ENCODE peak calls at places on chromosomes 13 and 19, in five cellular contexts. One of them, this sample, is unnamed.

GRCh38 chr13:95276119-95276505 is 25.1 kb downstream of the ABCC4 start:
- DNase-seq in body of pancreas: no peak
- DNase-seq in left ventricle myocardium inferior: no peak
- DNase-seq in neural progenitor cell: no peak
- DNase-seq in mammary epithelial cell: no peak
- DNase-seq in this sample: no peak

GRCh38 chr19:5297272-5297669 is 43.3 kb downstream of the PTPRS start:
- DNase-seq in body of pancreas: no peak
- DNase-seq in left ventricle myocardium inferior: no peak
- DNase-seq in neural progenitor cell: no peak
- DNase-seq in mammary epithelial cell: no peak
- DNase-seq in this sample: no peak

GRCh38 chr13:113552786-113553540 is 31.6 kb upstream of the TFDP1 start:
- DNase-seq in body of pancreas: no peak
- DNase-seq in left ventricle myocardium inferior: no peak
- DNase-seq in neural progenitor cell: no peak
- DNase-seq in mammary epithelial cell: no peak
- DNase-seq in this sample: peak

GRCh38 chr13:110232756-110233155 is 74.2 kb downstream of the COL4A1 start:
- DNase-seq in body of pancreas: no peak
- DNase-seq in left ventricle myocardium inferior: no peak
- DNase-seq in neural progenitor cell: no peak
- DNase-seq in mammary epithelial cell: no peak
- DNase-seq in this sample: peak

GRCh38 chr13:75850915-75851314 is 214.8 kb downstream of the LMO7 start:
- DNase-seq in body of pancreas: no peak
- DNase-seq in left ventricle myocardium inferior: no peak
- DNase-seq in neural progenitor cell: no peak
- DNase-seq in mammary epithelial cell: no peak
- DNase-seq in this sample: no peak

GRCh38 chr13:43953370-43953769 is 73.7 kb downstream of the LACC1 start:
- DNase-seq in body of pancreas: no peak
- DNase-seq in left ventricle myocardium inferior: no peak
- DNase-seq in neural progenitor cell: no peak
- DNase-seq in mammary epithelial cell: peak
- DNase-seq in this sample: no peak

GRCh38 chr13:51644649-51645048 is 60.4 kb downstream of the WDFY2 start:
- DNase-seq in body of pancreas: peak
- DNase-seq in left ventricle myocardium inferior: no peak
- DNase-seq in neural progenitor cell: no peak
- DNase-seq in mammary epithelial cell: peak
- DNase-seq in this sample: no peak

GRCh38 chr19:10975374-10976036 is 14.7 kb downstream of the SMARCA4 start:
- DNase-seq in body of pancreas: peak
- DNase-seq in left ventricle myocardium inferior: peak
- DNase-seq in neural progenitor cell: no peak
- DNase-seq in mammary epithelial cell: no peak
- DNase-seq in this sample: no peak

GRCh38 chr13:101178394-101178793 is 237.9 kb downstream of the NALCN start:
- DNase-seq in body of pancreas: no peak
- DNase-seq in left ventricle myocardium inferior: no peak
- DNase-seq in neural progenitor cell: no peak
- DNase-seq in mammary epithelial cell: no peak
- DNase-seq in this sample: no peak

GRCh38 chr13:47017476-47017875 is 120.6 kb upstream of the HTR2A start:
- DNase-seq in body of pancreas: no peak
- DNase-seq in left ventricle myocardium inferior: no peak
- DNase-seq in neural progenitor cell: no peak
- DNase-seq in mammary epithelial cell: no peak
- DNase-seq in this sample: no peak

GRCh38 chr19:2207991-2208860 is 27.9 kb downstream of the PLEKHJ1 start:
- DNase-seq in body of pancreas: peak
- DNase-seq in left ventricle myocardium inferior: peak
- DNase-seq in neural progenitor cell: peak
- DNase-seq in mammary epithelial cell: no peak
- DNase-seq in this sample: peak

GRCh38 chr13:50539791-50540530 is 303.5 kb downstream of the DLEU7 start:
- DNase-seq in body of pancreas: no peak
- DNase-seq in left ventricle myocardium inferior: no peak
- DNase-seq in neural progenitor cell: no peak
- DNase-seq in mammary epithelial cell: no peak
- DNase-seq in this sample: no peak

GRCh38 chr13:29266743-29267142 is 328.7 kb downstream of the SLC7A1 start:
- DNase-seq in body of pancreas: no peak
- DNase-seq in left ventricle myocardium inferior: no peak
- DNase-seq in neural progenitor cell: no peak
- DNase-seq in mammary epithelial cell: no peak
- DNase-seq in this sample: no peak

GRCh38 chr19:6060600-6061391 is 49.5 kb downstream of the RFX2 start:
- DNase-seq in body of pancreas: no peak
- DNase-seq in left ventricle myocardium inferior: no peak
- DNase-seq in neural progenitor cell: peak
- DNase-seq in mammary epithelial cell: peak
- DNase-seq in this sample: peak

GRCh38 chr13:74641586-74641985 is 507.4 kb upstream of the KLF12 start:
- DNase-seq in body of pancreas: no peak
- DNase-seq in left ventricle myocardium inferior: no peak
- DNase-seq in neural progenitor cell: no peak
- DNase-seq in mammary epithelial cell: peak
- DNase-seq in this sample: no peak

GRCh38 chr19:3073931-3074595 is 11.8 kb upstream of the TLE5 start:
- DNase-seq in body of pancreas: no peak
- DNase-seq in left ventricle myocardium inferior: no peak
- DNase-seq in neural progenitor cell: no peak
- DNase-seq in mammary epithelial cell: no peak
- DNase-seq in this sample: peak

GRCh38 chr13:74136089-74136658 is 2.0 kb upstream of the KLF12 start:
- DNase-seq in body of pancreas: no peak
- DNase-seq in left ventricle myocardium inferior: peak
- DNase-seq in neural progenitor cell: no peak
- DNase-seq in mammary epithelial cell: peak
- DNase-seq in this sample: no peak

GRCh38 chr13:109790951-109791605 is 4.7 kb upstream of the IRS2 start:
- DNase-seq in body of pancreas: peak
- DNase-seq in left ventricle myocardium inferior: no peak
- DNase-seq in neural progenitor cell: peak
- DNase-seq in mammary epithelial cell: peak
- DNase-seq in this sample: peak

GRCh38 chr13:75264611-75265010 is 217.4 kb downstream of the TBC1D4 start:
- DNase-seq in body of pancreas: no peak
- DNase-seq in left ventricle myocardium inferior: no peak
- DNase-seq in neural progenitor cell: peak
- DNase-seq in mammary epithelial cell: no peak
- DNase-seq in this sample: no peak

GRCh38 chr19:46520616-46521015 is 24.9 kb upstream of the PNMA8B start:
- DNase-seq in body of pancreas: no peak
- DNase-seq in left ventricle myocardium inferior: no peak
- DNase-seq in neural progenitor cell: peak
- DNase-seq in mammary epithelial cell: no peak
- DNase-seq in this sample: no peak

GRCh38 chr13:61414686-61415664 is 674 bp downstream of the PCDH20 start:
- DNase-seq in body of pancreas: peak
- DNase-seq in left ventricle myocardium inferior: peak
- DNase-seq in neural progenitor cell: peak
- DNase-seq in mammary epithelial cell: peak
- DNase-seq in this sample: peak

GRCh38 chr19:1591421-1592022 is 1.1 kb downstream of the MBD3 start:
- DNase-seq in body of pancreas: peak
- DNase-seq in left ventricle myocardium inferior: no peak
- DNase-seq in neural progenitor cell: peak
- DNase-seq in mammary epithelial cell: no peak
- DNase-seq in this sample: no peak

GRCh38 chr19:35119091-35119490 is 3.5 kb downstream of the FXYD3 start:
- DNase-seq in body of pancreas: peak
- DNase-seq in left ventricle myocardium inferior: no peak
- DNase-seq in neural progenitor cell: no peak
- DNase-seq in mammary epithelial cell: no peak
- DNase-seq in this sample: no peak

GRCh38 chr13:87925006-87925405 is 253.8 kb downstream of the SLITRK5 start:
- DNase-seq in body of pancreas: no peak
- DNase-seq in left ventricle myocardium inferior: no peak
- DNase-seq in neural progenitor cell: no peak
- DNase-seq in mammary epithelial cell: no peak
- DNase-seq in this sample: no peak

GRCh38 chr13:80341771-80342271 is 895 bp upstream of the SPRY2 start:
- DNase-seq in body of pancreas: peak
- DNase-seq in left ventricle myocardium inferior: peak
- DNase-seq in neural progenitor cell: peak
- DNase-seq in mammary epithelial cell: no peak
- DNase-seq in this sample: peak

GRCh38 chr19:33110201-33110910 is 21.6 kb upstream of the WDR88 start:
- DNase-seq in body of pancreas: no peak
- DNase-seq in left ventricle myocardium inferior: no peak
- DNase-seq in neural progenitor cell: no peak
- DNase-seq in mammary epithelial cell: peak
- DNase-seq in this sample: no peak

GRCh38 chr13:68254151-68254550 is 1024.0 kb upstream of the PCDH9 start:
- DNase-seq in body of pancreas: no peak
- DNase-seq in left ventricle myocardium inferior: no peak
- DNase-seq in neural progenitor cell: no peak
- DNase-seq in mammary epithelial cell: no peak
- DNase-seq in this sample: no peak

GRCh38 chr13:74068471-74068870 is 65.7 kb downstream of the KLF12 start:
- DNase-seq in body of pancreas: no peak
- DNase-seq in left ventricle myocardium inferior: no peak
- DNase-seq in neural progenitor cell: no peak
- DNase-seq in mammary epithelial cell: no peak
- DNase-seq in this sample: no peak

GRCh38 chr13:39557285-39557955 is 45.6 kb downstream of the LHFPL6 start:
- DNase-seq in body of pancreas: no peak
- DNase-seq in left ventricle myocardium inferior: no peak
- DNase-seq in neural progenitor cell: no peak
- DNase-seq in mammary epithelial cell: no peak
- DNase-seq in this sample: no peak

GRCh38 chr13:77207943-77208342 is 119.0 kb downstream of the MYCBP2 start:
- DNase-seq in body of pancreas: no peak
- DNase-seq in left ventricle myocardium inferior: no peak
- DNase-seq in neural progenitor cell: no peak
- DNase-seq in mammary epithelial cell: peak
- DNase-seq in this sample: no peak

GRCh38 chr19:44637390-44637764 is 6.3 kb upstream of the PVR start:
- DNase-seq in body of pancreas: no peak
- DNase-seq in left ventricle myocardium inferior: no peak
- DNase-seq in neural progenitor cell: no peak
- DNase-seq in mammary epithelial cell: no peak
- DNase-seq in this sample: no peak

GRCh38 chr19:44634785-44635184 is 8.9 kb upstream of the PVR start:
- DNase-seq in body of pancreas: no peak
- DNase-seq in left ventricle myocardium inferior: no peak
- DNase-seq in neural progenitor cell: no peak
- DNase-seq in mammary epithelial cell: no peak
- DNase-seq in this sample: no peak

GRCh38 chr19:44640518-44640917 is 3.2 kb upstream of the PVR start:
- DNase-seq in body of pancreas: no peak
- DNase-seq in left ventricle myocardium inferior: no peak
- DNase-seq in neural progenitor cell: no peak
- DNase-seq in mammary epithelial cell: peak
- DNase-seq in this sample: no peak

GRCh38 chr19:44636439-44637389 is 7.0 kb upstream of the PVR start:
- DNase-seq in body of pancreas: no peak
- DNase-seq in left ventricle myocardium inferior: no peak
- DNase-seq in neural progenitor cell: no peak
- DNase-seq in mammary epithelial cell: no peak
- DNase-seq in this sample: no peak

DNA sequence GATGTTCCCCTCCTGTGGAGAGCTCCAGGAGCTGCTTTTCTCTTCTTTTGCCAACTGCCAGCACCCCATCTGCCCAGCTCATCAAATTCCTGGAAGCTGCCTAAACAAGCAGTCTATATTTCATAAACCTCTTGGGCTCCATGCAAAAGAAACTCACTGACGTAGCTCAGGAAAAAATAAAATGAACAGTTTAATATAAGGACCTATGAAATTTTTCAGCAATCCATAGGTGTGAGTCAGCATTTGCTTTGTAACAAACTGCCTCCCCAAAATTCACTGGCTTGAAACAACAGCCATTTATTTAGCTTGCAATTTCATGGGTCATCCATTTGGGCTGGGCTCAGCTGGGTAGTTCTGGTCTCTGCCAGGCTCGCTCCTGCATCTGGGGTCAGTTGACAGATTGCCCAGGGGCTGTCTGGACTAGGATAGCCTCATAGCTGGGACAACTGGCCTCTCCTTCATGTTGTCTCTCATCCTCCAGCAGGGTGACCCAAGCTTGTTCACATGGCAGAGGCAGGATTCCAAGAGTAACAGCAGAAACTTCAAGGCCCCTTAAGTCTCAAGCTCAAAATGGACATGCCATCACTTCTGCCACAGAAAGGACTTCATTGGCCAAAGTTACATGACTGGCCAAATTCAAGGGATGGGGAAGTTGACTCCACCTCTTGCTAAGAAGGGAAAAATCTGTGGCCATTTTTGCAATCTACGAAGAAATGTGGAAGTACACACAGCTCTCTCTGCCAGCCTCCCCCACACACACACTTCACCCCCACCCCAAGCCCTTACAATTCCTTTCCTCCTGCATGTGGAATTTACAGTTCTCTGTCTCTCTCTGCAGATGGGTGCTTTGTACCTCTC is 7.9 kb upstream of the PVR start:
- DNase-seq in body of pancreas: no peak
- DNase-seq in left ventricle myocardium inferior: no peak
- DNase-seq in neural progenitor cell: no peak
- DNase-seq in mammary epithelial cell: no peak
- DNase-seq in this sample: no peak
- H3K27ac ChIP-seq in body of pancreas: no peak
- H3K27ac ChIP-seq in left ventricle myocardium inferior: no peak
- H3K27ac ChIP-seq in neural progenitor cell: no peak
- H3K27ac ChIP-seq in mammary epithelial cell: no peak
- H3K27ac ChIP-seq in this sample: no peak

GRCh38 chr13:107373551-107373950 is 805.6 kb upstream of the ARGLU1 start:
- DNase-seq in body of pancreas: no peak
- DNase-seq in left ventricle myocardium inferior: no peak
- DNase-seq in neural progenitor cell: peak
- DNase-seq in mammary epithelial cell: peak
- DNase-seq in this sample: peak
- TF ChIP-seq CTCF in body of pancreas: no peak
- TF ChIP-seq CTCF in left ventricle myocardium inferior: peak
- TF ChIP-seq CTCF in neural progenitor cell: peak
- TF ChIP-seq CTCF in mammary epithelial cell: peak
- TF ChIP-seq CTCF in this sample: peak

DNA sequence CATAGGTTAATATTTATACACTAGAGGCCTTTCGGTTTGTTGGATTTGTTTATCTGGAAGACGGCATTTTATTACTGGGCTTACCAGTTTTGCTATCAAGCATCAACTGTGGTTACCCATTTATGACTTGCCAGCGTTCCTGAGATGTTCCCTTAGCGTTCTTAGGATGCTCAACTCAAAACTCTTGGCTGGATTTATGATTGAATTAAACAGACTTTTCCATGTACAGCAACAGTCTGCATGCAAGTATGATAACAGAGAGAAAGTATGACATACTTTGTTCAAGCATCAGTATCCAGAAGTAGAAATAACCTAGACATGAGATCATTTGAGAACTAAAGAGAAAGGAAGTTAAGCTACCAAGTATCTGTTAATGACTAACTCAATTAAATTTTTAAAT is 29.9 kb upstream of the RNF113B start:
- DNase-seq in body of pancreas: no peak
- DNase-seq in left ventricle myocardium inferior: no peak
- DNase-seq in neural progenitor cell: no peak
- DNase-seq in mammary epithelial cell: no peak
- DNase-seq in this sample: no peak
- H3K27ac ChIP-seq in body of pancreas: peak
- H3K27ac ChIP-seq in left ventricle myocardium inferior: peak
- H3K27ac ChIP-seq in neural progenitor cell: no peak
- H3K27ac ChIP-seq in mammary epithelial cell: no peak
- H3K27ac ChIP-seq in this sample: no peak

GRCh38 chr19:54556194-54556593 is 17.4 kb upstream of the LILRA2 start:
- DNase-seq in body of pancreas: no peak
- DNase-seq in left ventricle myocardium inferior: no peak
- DNase-seq in neural progenitor cell: no peak
- DNase-seq in mammary epithelial cell: no peak
- DNase-seq in this sample: no peak
- TF ChIP-seq CTCF in body of pancreas: no peak
- TF ChIP-seq CTCF in left ventricle myocardium inferior: no peak
- TF ChIP-seq CTCF in neural progenitor cell: no peak
- TF ChIP-seq CTCF in mammary epithelial cell: no peak
- TF ChIP-seq CTCF in this sample: no peak

This sample was measured in endodermal cell.